ENCODE peak calls at places on chromosomes 7 and 10, in ten cellular contexts. One of them, this sample, is unnamed.

GRCh38 chr7:194257-194995 is 2.1 kb downstream of the FAM20C start:
- DNase-seq in GM12865: no peak
- DNase-seq in fibroblast of mammary gland: no peak
- DNase-seq in T-cell: no peak
- DNase-seq in progenitor cell of endocrine pancreas: no peak
- DNase-seq in COR-L47: no peak
- DNase-seq in lower lobe of right lung: no peak
- DNase-seq in cerebellum: peak; percentile 32
- DNase-seq in iPS-NIHi11: peak; percentile 73
- DNase-seq in GF-D8: no peak
- DNase-seq in this sample: no peak

GRCh38 chr7:69837387-69838068 is 239.3 kb downstream of the AUTS2 start:
- DNase-seq in GM12865: no peak
- DNase-seq in fibroblast of mammary gland: peak; percentile 61
- DNase-seq in T-cell: no peak
- DNase-seq in progenitor cell of endocrine pancreas: no peak
- DNase-seq in COR-L47: peak; percentile 98
- DNase-seq in lower lobe of right lung: no peak
- DNase-seq in cerebellum: no peak
- DNase-seq in iPS-NIHi11: peak; percentile 68
- DNase-seq in GF-D8: no peak
- DNase-seq in this sample: no peak

GRCh38 chr7:125316451-125316850 is 386.8 kb upstream of the POT1 start:
- DNase-seq in GM12865: peak; percentile 12
- DNase-seq in fibroblast of mammary gland: no peak
- DNase-seq in T-cell: no peak
- DNase-seq in progenitor cell of endocrine pancreas: peak; percentile 27
- DNase-seq in COR-L47: peak; percentile 13
- DNase-seq in lower lobe of right lung: no peak
- DNase-seq in cerebellum: no peak
- DNase-seq in iPS-NIHi11: peak; percentile 42
- DNase-seq in GF-D8: no peak
- DNase-seq in this sample: peak; percentile 48

GRCh38 chr10:60491162-60491561 is 101.5 kb upstream of the ANK3 start:
- DNase-seq in GM12865: no peak
- DNase-seq in fibroblast of mammary gland: no peak
- DNase-seq in T-cell: no peak
- DNase-seq in progenitor cell of endocrine pancreas: no peak
- DNase-seq in COR-L47: no peak
- DNase-seq in lower lobe of right lung: no peak
- DNase-seq in cerebellum: no peak
- DNase-seq in iPS-NIHi11: no peak
- DNase-seq in GF-D8: no peak
- DNase-seq in this sample: no peak

GRCh38 chr7:70681847-70682350 is 450.0 kb upstream of the GALNT17 start:
- DNase-seq in GM12865: peak; percentile 79
- DNase-seq in fibroblast of mammary gland: no peak
- DNase-seq in T-cell: no peak
- DNase-seq in progenitor cell of endocrine pancreas: no peak
- DNase-seq in COR-L47: no peak
- DNase-seq in lower lobe of right lung: no peak
- DNase-seq in cerebellum: no peak
- DNase-seq in iPS-NIHi11: no peak
- DNase-seq in GF-D8: no peak
- DNase-seq in this sample: no peak

GRCh38 chr10:46026106-46026505 is 4.3 kb downstream of the NCOA4 start:
- DNase-seq in GM12865: no peak
- DNase-seq in fibroblast of mammary gland: no peak
- DNase-seq in T-cell: no peak
- DNase-seq in progenitor cell of endocrine pancreas: no peak
- DNase-seq in COR-L47: no peak
- DNase-seq in lower lobe of right lung: no peak
- DNase-seq in cerebellum: no peak
- DNase-seq in iPS-NIHi11: no peak
- DNase-seq in GF-D8: no peak
- DNase-seq in this sample: no peak

GRCh38 chr10:110850099-110850498 is 21.6 kb upstream of the PDCD4 start:
- DNase-seq in GM12865: peak; percentile 13
- DNase-seq in fibroblast of mammary gland: no peak
- DNase-seq in T-cell: no peak
- DNase-seq in progenitor cell of endocrine pancreas: no peak
- DNase-seq in COR-L47: no peak
- DNase-seq in lower lobe of right lung: no peak
- DNase-seq in cerebellum: no peak
- DNase-seq in iPS-NIHi11: no peak
- DNase-seq in GF-D8: no peak
- DNase-seq in this sample: no peak

GRCh38 chr7:33907625-33908024 is 2.3 kb downstream of the BMPER start:
- DNase-seq in GM12865: no peak
- DNase-seq in fibroblast of mammary gland: no peak
- DNase-seq in T-cell: no peak
- DNase-seq in progenitor cell of endocrine pancreas: no peak
- DNase-seq in COR-L47: no peak
- DNase-seq in lower lobe of right lung: no peak
- DNase-seq in cerebellum: no peak
- DNase-seq in iPS-NIHi11: no peak
- DNase-seq in GF-D8: no peak
- DNase-seq in this sample: no peak

GRCh38 chr10:128377364-128377987 is 251.3 kb upstream of the MKI67 start:
- DNase-seq in GM12865: no peak
- DNase-seq in fibroblast of mammary gland: no peak
- DNase-seq in T-cell: no peak
- DNase-seq in progenitor cell of endocrine pancreas: no peak
- DNase-seq in COR-L47: no peak
- DNase-seq in lower lobe of right lung: no peak
- DNase-seq in cerebellum: no peak
- DNase-seq in iPS-NIHi11: no peak
- DNase-seq in GF-D8: no peak
- DNase-seq in this sample: no peak

GRCh38 chr10:73094249-73094850 is 2.3 kb downstream of the P4HA1 start:
- DNase-seq in GM12865: peak; percentile 34
- DNase-seq in fibroblast of mammary gland: peak; percentile 20
- DNase-seq in T-cell: no peak
- DNase-seq in progenitor cell of endocrine pancreas: no peak
- DNase-seq in COR-L47: no peak
- DNase-seq in lower lobe of right lung: no peak
- DNase-seq in cerebellum: no peak
- DNase-seq in iPS-NIHi11: no peak
- DNase-seq in GF-D8: no peak
- DNase-seq in this sample: no peak

GRCh38 chr7:82410461-82410860 is 33.1 kb downstream of the CACNA2D1 start:
- DNase-seq in GM12865: no peak
- DNase-seq in fibroblast of mammary gland: no peak
- DNase-seq in T-cell: no peak
- DNase-seq in progenitor cell of endocrine pancreas: no peak
- DNase-seq in COR-L47: peak; percentile 33
- DNase-seq in lower lobe of right lung: no peak
- DNase-seq in cerebellum: peak; percentile 44
- DNase-seq in iPS-NIHi11: no peak
- DNase-seq in GF-D8: no peak
- DNase-seq in this sample: no peak

GRCh38 chr10:80487791-80488538 is 33.9 kb downstream of the TSPAN14 start:
- DNase-seq in GM12865: no peak
- DNase-seq in fibroblast of mammary gland: no peak
- DNase-seq in T-cell: peak; percentile 67
- DNase-seq in progenitor cell of endocrine pancreas: no peak
- DNase-seq in COR-L47: no peak
- DNase-seq in lower lobe of right lung: peak; percentile 83
- DNase-seq in cerebellum: no peak
- DNase-seq in iPS-NIHi11: no peak
- DNase-seq in GF-D8: peak; percentile 91
- DNase-seq in this sample: peak; percentile 80

GRCh38 chr10:76257816-76258215 is 826.4 kb downstream of the LRMDA start:
- DNase-seq in GM12865: no peak
- DNase-seq in fibroblast of mammary gland: no peak
- DNase-seq in T-cell: no peak
- DNase-seq in progenitor cell of endocrine pancreas: no peak
- DNase-seq in COR-L47: no peak
- DNase-seq in lower lobe of right lung: no peak
- DNase-seq in cerebellum: no peak
- DNase-seq in iPS-NIHi11: no peak
- DNase-seq in GF-D8: no peak
- DNase-seq in this sample: no peak

GRCh38 chr10:76350583-76350982 is 919.2 kb downstream of the LRMDA start:
- DNase-seq in GM12865: no peak
- DNase-seq in fibroblast of mammary gland: peak; percentile 76
- DNase-seq in T-cell: no peak
- DNase-seq in progenitor cell of endocrine pancreas: no peak
- DNase-seq in COR-L47: no peak
- DNase-seq in lower lobe of right lung: no peak
- DNase-seq in cerebellum: no peak
- DNase-seq in iPS-NIHi11: no peak
- DNase-seq in GF-D8: no peak
- DNase-seq in this sample: no peak

GRCh38 chr10:548212-548897 is 141.1 kb downstream of the DIP2C start:
- DNase-seq in GM12865: no peak
- DNase-seq in fibroblast of mammary gland: no peak
- DNase-seq in T-cell: no peak
- DNase-seq in progenitor cell of endocrine pancreas: no peak
- DNase-seq in COR-L47: no peak
- DNase-seq in lower lobe of right lung: no peak
- DNase-seq in cerebellum: no peak
- DNase-seq in iPS-NIHi11: no peak
- DNase-seq in GF-D8: no peak
- DNase-seq in this sample: no peak

GRCh38 chr7:154644366-154644765 is 358.6 kb downstream of the PAXIP1 start:
- DNase-seq in GM12865: no peak
- DNase-seq in fibroblast of mammary gland: no peak
- DNase-seq in T-cell: no peak
- DNase-seq in progenitor cell of endocrine pancreas: no peak
- DNase-seq in COR-L47: no peak
- DNase-seq in lower lobe of right lung: no peak
- DNase-seq in cerebellum: no peak
- DNase-seq in iPS-NIHi11: no peak
- DNase-seq in GF-D8: no peak
- DNase-seq in this sample: no peak

GRCh38 chr10:69739561-69739960 is 62.1 kb upstream of the COL13A1 start:
- DNase-seq in GM12865: no peak
- DNase-seq in fibroblast of mammary gland: no peak
- DNase-seq in T-cell: no peak
- DNase-seq in progenitor cell of endocrine pancreas: no peak
- DNase-seq in COR-L47: no peak
- DNase-seq in lower lobe of right lung: no peak
- DNase-seq in cerebellum: no peak
- DNase-seq in iPS-NIHi11: peak; percentile 64
- DNase-seq in GF-D8: no peak
- DNase-seq in this sample: no peak